ENCODE peak calls at places on chromosome 6, in five cellular contexts. M, P, B, X and R are unnamed samples.

GRCh38 chr6:108944058-108944457 is 95.8 kb downstream of the ARMC2 start:
- DNase-seq in M (no peak), P (no peak), B (no peak), X (no peak), R (no peak)

GRCh38 chr6:33271098-33271607 is 523 bp downstream of the VPS52 start:
- DNase-seq in M (no peak), P (no peak), B (no peak), X (no peak), R (no peak)

GRCh38 chr6:161257778-161258457 is 15.9 kb downstream of the AGPAT4 start:
- DNase-seq in M (no peak), P (no peak), B (no peak), X (peak), R (no peak)

GRCh38 chr6:140269766-140270165 is 895.3 kb upstream of the CITED2 start:
- DNase-seq in M (no peak), P (no peak), B (no peak), X (no peak), R (no peak)

GRCh38 chr6:106704327-106704726 is 74.9 kb downstream of the QRSL1 start:
- DNase-seq in M (no peak), P (no peak), B (no peak), X (no peak), R (no peak)

GRCh38 chr6:107443066-107443903 is 16.1 kb downstream of the PDSS2 start:
- DNase-seq in M (no peak), P (no peak), B (no peak), X (peak), R (no peak)

GRCh38 chr6:152050451-152051195 is 243.1 kb downstream of the ESR1 start:
- DNase-seq in M (no peak), P (no peak), B (no peak), X (no peak), R (no peak)

GRCh38 chr6:161204866-161205557 is 68.8 kb downstream of the AGPAT4 start:
- DNase-seq in M (no peak), P (no peak), B (no peak), X (no peak), R (no peak)

GRCh38 chr6:63272397-63272796 is 47.4 kb downstream of the LGSN start:
- DNase-seq in M (no peak), P (no peak), B (no peak), X (peak), R (no peak)

GRCh38 chr6:2865270-2866182 is 23.9 kb upstream of the SERPINB1 start:
- DNase-seq in M (no peak), P (no peak), B (no peak), X (peak), R (no peak)

GRCh38 chr6:84764332-84765049 is at the start of gene TBX18:
- DNase-seq in M (peak), P (peak), B (no peak), X (peak), R (peak)

GRCh38 chr6:84762941-84763396 is 1.4 kb downstream of the TBX18 start:
- DNase-seq in M (no peak), P (peak), B (no peak), X (no peak), R (peak)

GRCh38 chr6:84762220-84762940 is 2.0 kb downstream of the TBX18 start:
- DNase-seq in M (peak), P (no peak), B (no peak), X (no peak), R (peak)

GRCh38 chr6:84766118-84766683 is 1.8 kb upstream of the TBX18 start:
- DNase-seq in M (no peak), P (no peak), B (no peak), X (no peak), R (no peak)

GRCh38 chr6:84763397-84764331 is 734 bp downstream of the TBX18 start:
- DNase-seq in M (peak), P (peak), B (no peak), X (peak), R (peak)
- TF ChIP-seq POLR2A in M (peak), P (no peak), B (no peak), X (no peak), R (no peak)

DNA sequence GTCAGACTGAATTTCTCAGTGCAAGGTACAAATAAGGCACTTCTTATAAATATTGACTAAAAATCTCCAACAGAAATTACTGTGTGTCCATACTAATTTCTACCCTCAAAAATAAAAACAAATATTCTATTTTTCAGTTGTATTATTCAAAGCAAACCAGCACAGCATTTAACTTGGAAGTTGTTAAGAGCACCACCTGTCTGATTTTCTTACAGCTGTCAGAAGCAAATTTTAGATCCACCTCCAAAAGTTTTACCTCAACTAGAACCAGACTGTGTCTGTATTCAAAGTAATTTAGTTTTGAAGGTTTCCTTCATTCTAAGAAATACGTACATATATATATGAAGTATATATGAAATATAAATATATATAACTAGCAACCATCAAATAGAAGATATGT is 1.2 kb downstream of the TRDN start:
- DNase-seq in M (no peak), P (no peak), B (no peak), X (no peak), R (no peak)
- TF ChIP-seq POLR2A in M (no peak), P (no peak), B (no peak), X (no peak), R (no peak)

GRCh38 chr6:35686873-35687557 is 1.7 kb downstream of the FKBP5 start:
- DNase-seq in M (no peak), P (no peak), B (no peak), X (no peak), R (no peak)

GRCh38 chr6:35690484-35690883 is 1.8 kb upstream of the FKBP5 start:
- DNase-seq in M (no peak), P (no peak), B (no peak), X (no peak), R (no peak)

GRCh38 chr6:35686441-35686840 is 2.3 kb downstream of the FKBP5 start:
- DNase-seq in M (no peak), P (no peak), B (no peak), X (no peak), R (no peak)

GRCh38 chr6:35688605-35689322 is at the start of gene FKBP5:
- DNase-seq in M (peak), P (peak), B (peak), X (peak), R (peak)

GRCh38 chr6:35687658-35688604 is 784 bp downstream of the FKBP5 start:
- DNase-seq in M (peak), P (peak), B (peak), X (peak), R (peak)
- TF ChIP-seq POLR2A in M (no peak), P (no peak), B (no peak), X (no peak), R (no peak)

GRCh38 chr6:31462964-31463940 is 34.7 kb upstream of the MICB start:
- DNase-seq in M (peak), P (peak), B (peak), X (peak), R (peak)
- TF ChIP-seq POLR2A in M (peak), P (peak), B (peak), X (no peak), R (peak)

GRCh38 chr6:12012566-12013367 is 655 bp downstream of the HIVEP1 start:
- DNase-seq in M (peak), P (peak), B (peak), X (peak), R (peak)
- TF ChIP-seq POLR2A in M (peak), P (no peak), B (peak), X (peak), R (no peak)

GRCh38 chr6:53497905-53498304 is 47.0 kb downstream of the GCLC start:
- DNase-seq in M (no peak), P (no peak), B (no peak), X (no peak), R (no peak)
- TF ChIP-seq POLR2A in M (no peak), P (no peak), B (no peak), X (no peak), R (no peak)